ENCODE peak calls at places on chromosomes 13 and 19, in four cellular contexts. Q, F, A and N are unnamed samples.

GRCh38 chr13:30730526-30730925 is 4.8 kb upstream of the ALOX5AP start:
- DNase-seq in Q (no peak), A (no peak), F (no peak), N (no peak)

GRCh38 chr19:38340927-38341326 is 5.3 kb downstream of the CATSPERG start:
- DNase-seq in F (no peak), A (no peak), Q (no peak), N (no peak)

GRCh38 chr13:43284162-43284561 is 260.8 kb downstream of the DNAJC15 start:
- DNase-seq in A (no peak), F (peak; percentile 23), Q (no peak), N (no peak)

GRCh38 chr13:77448689-77449088 is 86.8 kb upstream of the SCEL start:
- DNase-seq in Q (no peak), A (no peak), F (no peak), N (no peak)

GRCh38 chr13:87680298-87680697 is 9.1 kb downstream of the SLITRK5 start:
- DNase-seq in Q (no peak), A (no peak), F (no peak), N (no peak)

GRCh38 chr13:27637289-27637626 is 15.6 kb downstream of the POLR1D start:
- DNase-seq in Q (no peak), F (no peak), A (no peak), N (no peak)

GRCh38 chr19:3457531-3458228 is 22.6 kb downstream of the SMIM24 start:
- DNase-seq in A (no peak), F (no peak), Q (no peak), N (peak; percentile 54)

GRCh38 chr19:39126593-39127187 is 1.1 kb downstream of the PAK4 start:
- DNase-seq in A (no peak), F (no peak), Q (peak; percentile 54), N (no peak)

GRCh38 chr13:89755729-89756492 is 1591.6 kb upstream of the MIR17HG start:
- DNase-seq in Q (no peak), F (no peak), A (no peak), N (no peak)

GRCh38 chr19:39059302-39059701 is 24.9 kb upstream of the ACP7 start:
- DNase-seq in Q (no peak), F (no peak), A (no peak), N (no peak)

GRCh38 chr13:26749285-26749684 is 11.3 kb downstream of the GPR12 start:
- DNase-seq in A (no peak), F (no peak), Q (no peak), N (no peak)

GRCh38 chr19:15869109-15869555 is 28.7 kb downstream of the CYP4F2 start:
- DNase-seq in A (no peak), F (peak; percentile 7), Q (no peak), N (no peak)

GRCh38 chr19:3586124-3586626 is 897 bp downstream of the GIPC3 start:
- DNase-seq in F (no peak), A (no peak), Q (no peak), N (no peak)

GRCh38 chr13:34863360-34864135 is 78.5 kb upstream of the NBEA start:
- DNase-seq in Q (no peak), A (no peak), F (peak; percentile 82), N (no peak)

GRCh38 chr19:50906217-50906616 is 5.0 kb downstream of the KLK4 start:
- DNase-seq in A (peak; percentile 26), Q (no peak), F (no peak), N (no peak)

GRCh38 chr13:37995052-37995451 is 125.5 kb upstream of the TRPC4 start:
- DNase-seq in A (no peak), F (peak; percentile 42), Q (no peak), N (no peak)

GRCh38 chr13:46580362-46580839 is 27.4 kb downstream of the LRCH1 start:
- DNase-seq in F (no peak), A (no peak), Q (no peak), N (no peak)

GRCh38 chr19:43534811-43535761 is 2.1 kb downstream of the ZNF575 start:
- DNase-seq in F (peak; percentile 56), A (peak; percentile 49), Q (peak; percentile 82), N (peak; percentile 76)

GRCh38 chr19:51710163-51710562 is 13.6 kb downstream of the HAS1 start:
- DNase-seq in Q (no peak), F (no peak), A (no peak), N (no peak)

GRCh38 chr19:52369463-52370340 is at the start of gene ZNF880:
- DNase-seq in Q (peak; percentile 96), A (no peak), F (peak; percentile 87), N (peak; percentile 95)

GRCh38 chr13:113616281-113616906 is 31.8 kb downstream of the TFDP1 start:
- DNase-seq in A (no peak), Q (no peak), F (peak; percentile 3), N (no peak)

GRCh38 chr19:48085904-48086864 is 24.4 kb downstream of the PLA2G4C start:
- DNase-seq in Q (no peak), A (no peak), F (no peak), N (no peak)
- TF ChIP-seq CTCF in Q (no peak), A (peak; percentile 13), F (peak; percentile 15), N (no peak)

GRCh38 chr19:45130888-45131615 is 29.7 kb downstream of the NKPD1 start:
- DNase-seq in F (no peak), Q (no peak), A (no peak), N (no peak)
- TF ChIP-seq CTCF in F (peak; percentile 55), Q (no peak), A (peak; percentile 45), N (no peak)

GRCh38 chr19:55486043-55486970 is 1.3 kb downstream of the NAT14 start:
- DNase-seq in F (no peak), A (no peak), Q (peak; percentile 72), N (no peak)
- TF ChIP-seq CTCF in F (no peak), A (no peak), Q (no peak), N (no peak)

DNA sequence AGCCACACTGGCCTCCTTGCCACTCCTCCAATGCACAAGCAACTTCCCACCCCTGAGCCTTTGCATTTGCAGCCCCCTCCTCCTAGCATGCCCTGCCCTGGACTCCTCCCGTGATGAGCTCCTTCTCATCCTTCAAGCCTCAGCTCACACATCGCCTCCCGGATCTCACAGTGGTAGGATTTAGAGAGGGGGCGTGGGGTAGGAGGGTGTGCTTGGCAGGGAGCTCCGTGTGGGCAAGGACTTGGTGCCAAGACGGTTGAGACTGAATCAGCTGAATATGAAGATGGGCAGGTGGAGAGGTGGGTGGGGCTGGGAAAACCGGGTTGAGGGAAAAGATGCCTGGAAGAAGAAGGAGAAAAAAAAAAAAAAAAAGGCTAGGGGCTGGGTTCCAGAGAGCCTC is 48.4 kb upstream of the ZNRF4 start:
- DNase-seq in F (no peak), A (no peak), Q (no peak), N (no peak)
- TF ChIP-seq CTCF in F (no peak), A (no peak), Q (no peak), N (no peak)

GRCh38 chr19:619286-620002 is 13.9 kb downstream of the POLRMT start:
- DNase-seq in Q (no peak), F (no peak), A (no peak), N (no peak)
- TF ChIP-seq CTCF in Q (no peak), F (no peak), A (no peak), N (no peak)

DNA sequence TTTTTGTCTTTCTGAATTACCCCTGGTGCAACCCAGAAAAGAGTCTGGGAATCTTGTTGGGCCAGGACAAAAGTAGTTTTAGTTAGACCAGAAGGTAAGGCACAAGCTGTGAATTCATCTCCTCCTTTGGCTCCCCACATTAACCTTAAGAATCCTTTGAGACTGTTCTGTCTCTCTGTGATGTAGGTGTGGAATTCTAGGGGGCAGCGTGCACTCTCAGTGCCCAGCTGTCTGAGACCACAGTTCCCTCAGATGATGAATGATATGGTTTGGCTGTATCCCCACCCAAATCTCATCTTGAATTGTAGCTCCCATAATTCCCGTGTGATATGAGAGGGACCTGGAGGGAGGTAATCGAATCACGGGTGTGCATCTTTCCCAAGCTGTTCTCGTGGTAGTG is 43.9 kb downstream of the ZNF506 start:
- DNase-seq in F (no peak), A (no peak), Q (no peak), N (no peak)
- TF ChIP-seq CTCF in F (no peak), A (no peak), Q (no peak), N (no peak)

GRCh38 chr19:29745253-29745652 is 30.2 kb upstream of the C19orf12 start:
- DNase-seq in F (no peak), Q (no peak), A (no peak), N (no peak)
- TF ChIP-seq CTCF in F (peak; percentile 47), Q (no peak), A (peak; percentile 45), N (no peak)

DNA sequence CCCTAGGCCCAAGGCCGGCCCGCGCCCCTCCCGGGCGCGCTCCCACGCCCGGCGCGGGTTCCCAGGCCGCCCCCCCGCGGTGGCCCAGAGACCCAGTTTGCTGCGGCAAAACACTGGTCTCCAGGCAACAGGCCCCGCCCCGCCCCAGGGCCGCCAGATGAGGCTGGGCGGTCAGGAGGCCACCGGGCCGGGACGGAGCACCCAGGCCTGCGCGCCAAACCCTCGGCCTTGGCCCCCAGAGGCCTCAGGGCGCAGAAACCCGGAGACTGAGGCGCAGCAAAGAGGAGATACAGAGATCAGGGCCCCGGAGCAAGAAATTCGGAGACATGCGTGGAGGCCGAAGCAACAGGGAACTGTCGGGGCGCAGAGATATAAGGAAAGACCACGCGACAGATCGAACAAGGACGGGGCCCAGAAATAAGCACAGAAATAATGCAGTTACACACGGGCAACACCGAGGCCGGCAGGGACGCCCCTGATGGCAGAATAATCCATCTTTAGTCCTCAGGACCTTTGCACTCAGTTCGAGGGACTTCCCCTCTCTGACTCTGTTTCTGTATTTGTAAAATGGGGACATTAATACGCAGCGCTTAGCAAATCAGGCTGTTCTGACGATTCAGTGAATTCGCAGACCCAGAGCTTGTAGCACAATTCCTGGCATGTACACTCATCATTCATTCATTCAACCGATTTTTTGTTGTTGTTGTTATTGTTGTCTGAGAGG is 20.8 kb upstream of the ERCC1 start:
- DNase-seq in Q (peak; percentile 99), A (peak; percentile 86), F (peak; percentile 88), N (peak; percentile 98)
- TF ChIP-seq CTCF in Q (no peak), A (peak; percentile 25), F (no peak), N (no peak)